ENCODE peak calls at places on chromosomes 6 and 20, in five cellular contexts. E, N, M, D and Y are unnamed samples.

GRCh38 chr6:16704706-16705402 is 56.4 kb downstream of the ATXN1 start:
- DNase-seq in M (no peak), N (no peak), D (no peak), E (no peak), Y (peak; percentile 66)

GRCh38 chr6:107740496-107741190 is 83.5 kb downstream of the SCML4 start:
- DNase-seq in M (no peak), N (no peak), E (no peak), D (no peak), Y (no peak)

GRCh38 chr20:35093245-35093884 is 758 bp upstream of the TRPC4AP start:
- DNase-seq in D (no peak), M (peak; percentile 42), N (no peak), E (peak; percentile 47), Y (peak; percentile 31)

GRCh38 chr20:54151511-54152226 is 22.1 kb downstream of the CYP24A1 start:
- DNase-seq in N (no peak), D (no peak), E (peak; percentile 92), M (no peak), Y (no peak)

GRCh38 chr20:36852187-36852586 is 23.8 kb upstream of the TLDC2 start:
- DNase-seq in E (no peak), N (no peak), M (no peak), D (no peak), Y (no peak)

GRCh38 chr20:50136822-50137599 is 16.5 kb downstream of the PEDS1 start:
- DNase-seq in E (no peak), M (no peak), N (no peak), D (no peak), Y (no peak)

GRCh38 chr20:39016076-39016475 is 53.9 kb downstream of the DHX35 start:
- DNase-seq in D (no peak), N (no peak), E (no peak), M (no peak), Y (no peak)

GRCh38 chr6:43666181-43666920 is 21.2 kb downstream of the MRPS18A start:
- DNase-seq in M (no peak), D (no peak), N (no peak), E (no peak), Y (no peak)

GRCh38 chr6:137973201-137973600 is 106.1 kb downstream of the TNFAIP3 start:
- DNase-seq in N (no peak), D (no peak), E (no peak), M (no peak), Y (no peak)

GRCh38 chr6:145704153-145704781 is 31.1 kb downstream of the EPM2A start:
- DNase-seq in N (no peak), D (no peak), M (peak; percentile 11), E (no peak), Y (peak; percentile 54)

GRCh38 chr20:44576297-44576696 is 6.1 kb upstream of the PKIG start:
- DNase-seq in M (peak; percentile 50), E (peak; percentile 51), D (peak; percentile 21), N (no peak), Y (peak; percentile 76)

GRCh38 chr6:63278916-63279315 is 40.9 kb downstream of the LGSN start:
- DNase-seq in E (no peak), N (no peak), M (no peak), D (no peak), Y (no peak)

GRCh38 chr20:7937328-7937727 is 2.9 kb downstream of the HAO1 start:
- DNase-seq in N (no peak), E (no peak), D (no peak), M (no peak), Y (no peak)

GRCh38 chr6:15453622-15454021 is 207.8 kb downstream of the JARID2 start:
- DNase-seq in E (no peak), M (no peak), D (no peak), N (no peak), Y (no peak)

GRCh38 chr6:15452182-15452941 is 206.5 kb downstream of the JARID2 start:
- DNase-seq in N (no peak), M (no peak), E (no peak), D (no peak), Y (no peak)

GRCh38 chr6:15453186-15453585 is 207.3 kb downstream of the JARID2 start:
- DNase-seq in M (no peak), E (no peak), N (no peak), D (no peak), Y (peak; percentile 24)

GRCh38 chr6:15449001-15449400 is 203.1 kb downstream of the JARID2 start:
- DNase-seq in D (no peak), M (no peak), E (no peak), N (no peak), Y (no peak)

GRCh38 chr6:15451738-15452137 is 205.9 kb downstream of the JARID2 start:
- DNase-seq in D (no peak), E (no peak), N (no peak), M (no peak), Y (no peak)
- H3K27ac ChIP-seq in D (no peak overlapping the region), E (no peak overlapping the region), N (no peak overlapping the region), M (no peak overlapping the region), Y (no peak overlapping the region)

GRCh38 chr6:76703786-76704185 is 631.3 kb upstream of the IMPG1 start:
- DNase-seq in N (no peak), M (no peak), D (no peak), E (no peak), Y (no peak)
- TF ChIP-seq JUN in N (no peak), M (no peak), D (no peak), E (no peak), Y (no peak)

DNA sequence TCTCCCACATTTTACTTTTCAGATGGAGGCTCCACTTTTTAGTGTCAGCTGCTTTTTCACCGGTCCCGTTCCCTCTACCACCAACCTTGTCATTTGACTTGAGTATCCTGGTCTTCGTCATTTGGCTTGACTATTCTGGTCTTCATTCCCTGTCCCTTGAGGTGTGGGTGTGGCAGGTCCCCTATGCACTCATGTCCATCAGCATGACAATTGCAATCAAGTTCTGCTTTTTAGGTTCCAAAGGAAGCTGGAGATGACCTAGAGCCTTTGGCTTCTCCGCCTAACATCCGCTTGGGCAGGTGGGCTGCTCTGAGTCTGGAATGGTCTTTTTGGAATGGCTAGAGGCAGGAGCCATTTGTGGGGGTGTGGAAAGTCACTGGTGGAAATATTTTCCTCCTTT is 99.8 kb upstream of the MLN start:
- DNase-seq in N (no peak), D (no peak), E (no peak), M (peak; percentile 42), Y (no peak)
- H3K27ac ChIP-seq in N (no peak overlapping the region), D (no peak overlapping the region), E (no peak overlapping the region), M (peak overlapping the region; percentile 46), Y (no peak overlapping the region)

DNA sequence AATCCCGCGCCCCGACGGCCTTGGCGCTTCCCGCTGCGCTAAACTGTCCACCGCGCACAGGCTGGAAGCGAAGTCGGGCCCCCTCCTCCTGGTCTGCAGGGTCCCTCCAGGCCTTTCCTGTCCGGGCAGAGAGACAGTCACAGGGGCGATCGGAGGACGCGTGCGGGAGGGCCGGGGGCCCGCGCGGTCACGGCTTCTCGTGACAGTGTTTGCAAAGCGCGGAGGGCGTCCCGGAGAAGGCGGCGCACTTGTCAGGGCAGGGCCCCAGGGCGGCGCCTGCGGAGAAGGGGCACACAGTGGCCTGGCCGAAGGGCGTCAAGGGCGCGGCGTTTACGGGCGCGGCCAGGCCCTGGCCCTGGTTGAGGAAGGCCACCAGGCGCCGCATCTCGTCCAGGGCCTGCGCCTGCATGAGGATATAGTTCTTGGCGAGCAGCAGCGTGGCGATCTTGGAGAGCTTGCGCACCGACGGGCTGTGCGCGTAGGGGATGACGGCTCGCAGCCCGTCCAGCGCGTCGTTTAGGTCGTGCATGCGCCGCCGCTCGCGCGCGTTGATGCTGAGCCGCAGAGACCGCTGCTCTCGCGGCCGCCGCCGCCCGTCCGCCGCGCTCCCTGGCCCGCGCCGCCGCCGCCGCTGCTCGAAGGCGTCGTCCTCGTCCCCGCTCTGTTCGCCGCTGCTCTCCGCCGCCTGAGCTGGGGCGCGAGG is 751 bp downstream of the BHLHE23 start:
- DNase-seq in E (peak; percentile 75), N (peak; percentile 76), M (no peak), D (no peak), Y (no peak)
- TF ChIP-seq JUN in E (no peak), N (no peak), M (no peak), D (no peak), Y (no peak)

GRCh38 chr20:62569615-62570014 is 72.7 kb upstream of the SLCO4A1 start:
- DNase-seq in N (no peak), M (no peak), E (no peak), D (no peak), Y (no peak)
- H3K27ac ChIP-seq in N (no peak overlapping the region), M (no peak overlapping the region), E (no peak overlapping the region), D (no peak overlapping the region), Y (no peak overlapping the region)

GRCh38 chr6:46186583-46186982 is 15.8 kb upstream of the ENPP5 start:
- DNase-seq in N (no peak), D (no peak), M (no peak), E (no peak), Y (peak; percentile 17)

GRCh38 chr6:46189726-46190125 is 18.9 kb upstream of the ENPP5 start:
- DNase-seq in M (no peak), N (no peak), E (no peak), D (no peak), Y (no peak)

DNA sequence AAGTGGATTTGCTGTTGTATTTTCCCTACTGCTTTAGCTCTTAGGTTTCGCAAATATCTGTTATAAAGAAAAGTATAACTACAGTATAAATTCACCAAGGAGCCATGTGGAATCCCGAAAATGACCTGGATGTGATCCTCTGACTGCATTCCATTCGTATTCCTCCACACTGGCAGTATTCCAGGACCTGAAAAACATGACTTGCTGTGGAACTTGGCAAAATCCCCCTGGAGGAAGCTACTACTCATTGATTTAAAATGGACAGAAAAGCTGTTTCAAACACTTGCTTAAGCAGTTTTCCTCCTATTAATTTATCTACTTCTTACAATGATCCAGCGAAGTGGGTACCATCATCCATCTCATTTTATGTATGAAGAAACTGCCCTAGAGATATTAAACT is 13.3 kb upstream of the ENPP5 start:
- DNase-seq in E (no peak), N (no peak), M (no peak), D (no peak), Y (peak; percentile 84)
- TF ChIP-seq JUN in E (no peak), N (no peak), M (no peak), D (no peak), Y (no peak)